ENCODE peak calls at places on chromosomes 11 and 22, in seven cellular contexts. C is NCI-H345; Y is mesothelial cell of epicardium; D is RPMI7951; Z is ACHN; S is activated CD8-positive, alpha-beta T cell treated with anti-CD3 and anti-CD28 coated beads, Interleukin-2, amount 10 ng/mL, durations not matched to agents 7 days and 5 days; L is body of pancreas. Q is an unnamed sample.

GRCh38 chr22:26883393-26883792 is 226.0 kb downstream of the MIAT start:
- DNase-seq in C (no peak), Y (no peak), D (no peak), Z (no peak), S (no peak), L (no peak), Q (no peak)

GRCh38 chr11:110505514-110506284 is 76.0 kb downstream of the FDX1 start:
- DNase-seq in C (no peak), Y (no peak), D (no peak), Z (no peak), S (no peak), L (no peak), Q (peak)

GRCh38 chr11:114774599-114775365 is 96.5 kb downstream of the NXPE2 start:
- DNase-seq in C (peak), Y (peak), D (peak), Z (peak), S (no peak), L (peak), Q (peak)

GRCh38 chr11:2442554-2442953 is 1.8 kb downstream of the TRPM5 start:
- DNase-seq in C (no peak), Y (no peak), D (no peak), Z (no peak), S (no peak), L (no peak), Q (no peak)

GRCh38 chr22:46956498-46957215 is 194.2 kb downstream of the TBC1D22A start:
- DNase-seq in C (no peak), Y (no peak), D (no peak), Z (no peak), S (no peak), L (no peak), Q (no peak)

GRCh38 chr22:30196141-30196866 is 50.3 kb downstream of the LIF start:
- DNase-seq in C (peak), Y (peak), D (peak), Z (peak), S (peak), L (peak), Q (peak)

GRCh38 chr11:95698939-95699562 is 90.5 kb downstream of the FAM76B start:
- DNase-seq in C (no peak), Y (no peak), D (peak), Z (no peak), S (no peak), L (no peak), Q (no peak)

GRCh38 chr11:43447124-43447523 is 88.4 kb downstream of the TTC17 start:
- DNase-seq in C (no peak), Y (no peak), D (no peak), Z (no peak), S (no peak), L (no peak), Q (no peak)

GRCh38 chr22:20550851-20551744 is 43.7 kb downstream of the MED15 start:
- DNase-seq in C (no peak), Y (no peak), D (no peak), Z (peak), S (peak), L (no peak), Q (no peak)

GRCh38 chr22:23517804-23518380 is 62.2 kb downstream of the IGLL1 start:
- DNase-seq in C (no peak), Y (no peak), D (no peak), Z (no peak), S (no peak), L (no peak), Q (no peak)

GRCh38 chr11:119790476-119790875 is 61.5 kb upstream of the NECTIN1 start:
- DNase-seq in C (no peak), Y (no peak), D (no peak), Z (no peak), S (no peak), L (no peak), Q (no peak)

GRCh38 chr11:8906629-8907028 is 4.4 kb upstream of the AKIP1 start:
- DNase-seq in C (no peak), Y (no peak), D (peak), Z (no peak), S (no peak), L (no peak), Q (peak)

GRCh38 chr11:28566643-28567042 is 458.5 kb downstream of the METTL15 start:
- DNase-seq in C (no peak), Y (peak), D (peak), Z (no peak), S (no peak), L (peak), Q (peak)

GRCh38 chr11:94876645-94877445 is 96.5 kb downstream of the CWC15 start:
- DNase-seq in C (no peak), Y (peak), D (peak), Z (peak), S (peak), L (peak), Q (peak)

GRCh38 chr22:38222797-38223119 is 21.0 kb downstream of the MAFF start:
- DNase-seq in C (no peak), Y (no peak), D (no peak), Z (no peak), S (no peak), L (no peak), Q (no peak)

GRCh38 chr11:76162336-76163288 is 43.7 kb downstream of the WNT11 start:
- DNase-seq in C (peak), Y (no peak), D (no peak), Z (no peak), S (no peak), L (no peak), Q (peak)

GRCh38 chr11:86228967-86229330 is 15.6 kb upstream of the EED start:
- DNase-seq in C (no peak), Y (no peak), D (no peak), Z (no peak), S (no peak), L (no peak), Q (no peak)